ENCODE peak calls at places on chromosome 7, in seven cellular contexts. V is suprapubic skin, D is heart right ventricle, I is hepatocyte, K is BE2C, S is SJCRH30, R is transverse colon. J is an unnamed sample.

GRCh38 chr7:99824091-99824490 is 3.7 kb upstream of the CYP3A43 start:
- DNase-seq in V (no peak), D (no peak), I (no peak), K (no peak), S (peak; percentile 59), R (no peak), J (no peak)

GRCh38 chr7:27198871-27199801 is 755 bp downstream of the HOXA13 start:
- DNase-seq in V (peak; percentile 78), D (no peak), I (no peak), K (no peak), S (peak; percentile 52), R (no peak), J (peak; percentile 20)

GRCh38 chr7:40848541-40849221 is 713.9 kb downstream of the SUGCT start:
- DNase-seq in V (no peak), D (no peak), I (no peak), K (no peak), S (no peak), R (no peak), J (no peak)

GRCh38 chr7:2843711-2844152 is 376 bp downstream of the GNA12 start:
- DNase-seq in V (no peak), D (peak; percentile 18), I (peak; percentile 64), K (peak; percentile 45), S (peak; percentile 51), R (peak; percentile 48), J (no peak)

GRCh38 chr7:37333075-37333474 is 115.6 kb downstream of the ELMO1 start:
- DNase-seq in V (no peak), D (no peak), I (no peak), K (no peak), S (no peak), R (no peak), J (no peak)

GRCh38 chr7:116534790-116535189 is 10.0 kb downstream of the CAV1 start:
- DNase-seq in V (no peak), D (no peak), I (no peak), K (no peak), S (no peak), R (no peak), J (no peak)

GRCh38 chr7:35605760-35606159 is 89.2 kb downstream of the HERPUD2 start:
- DNase-seq in V (no peak), D (no peak), I (no peak), K (no peak), S (no peak), R (no peak), J (peak; percentile 63)

GRCh38 chr7:48376263-48376662 is 205.0 kb downstream of the ABCA13 start:
- DNase-seq in V (no peak), D (no peak), I (no peak), K (no peak), S (no peak), R (no peak), J (no peak)

GRCh38 chr7:84507529-84507928 is 312.9 kb upstream of the SEMA3A start:
- DNase-seq in V (no peak), D (no peak), I (no peak), K (no peak), S (no peak), R (no peak), J (no peak)

GRCh38 chr7:128842674-128843641 is 12.8 kb downstream of the FLNC start:
- DNase-seq in V (no peak), D (no peak), I (no peak), K (no peak), S (no peak), R (no peak), J (no peak)

GRCh38 chr7:70744414-70744942 is 387.5 kb upstream of the GALNT17 start:
- DNase-seq in V (no peak), D (no peak), I (no peak), K (no peak), S (no peak), R (no peak), J (no peak)

GRCh38 chr7:25597881-25598456 is 369.7 kb upstream of the NPVF start:
- DNase-seq in V (no peak), D (no peak), I (no peak), K (no peak), S (no peak), R (no peak), J (peak; percentile 92)

GRCh38 chr7:21967500-21968099 is 21.9 kb upstream of the CDCA7L start:
- DNase-seq in V (no peak), D (no peak), I (no peak), K (no peak), S (peak; percentile 56), R (peak; percentile 16), J (no peak)

GRCh38 chr7:158324397-158325360 is 262.9 kb downstream of the PTPRN2 start:
- DNase-seq in V (no peak), D (no peak), I (no peak), K (no peak), S (no peak), R (no peak), J (no peak)
- H3K9me3 ChIP-seq in V (no peaks in the 10 kb centered on the region), D (no peaks in the 10 kb centered on the region), I (no peaks in the 10 kb centered on the region), K (no peaks in the 10 kb centered on the region), S (no peaks in the 10 kb centered on the region), R (no peaks in the 10 kb centered on the region), J (no peaks in the 10 kb centered on the region)

DNA sequence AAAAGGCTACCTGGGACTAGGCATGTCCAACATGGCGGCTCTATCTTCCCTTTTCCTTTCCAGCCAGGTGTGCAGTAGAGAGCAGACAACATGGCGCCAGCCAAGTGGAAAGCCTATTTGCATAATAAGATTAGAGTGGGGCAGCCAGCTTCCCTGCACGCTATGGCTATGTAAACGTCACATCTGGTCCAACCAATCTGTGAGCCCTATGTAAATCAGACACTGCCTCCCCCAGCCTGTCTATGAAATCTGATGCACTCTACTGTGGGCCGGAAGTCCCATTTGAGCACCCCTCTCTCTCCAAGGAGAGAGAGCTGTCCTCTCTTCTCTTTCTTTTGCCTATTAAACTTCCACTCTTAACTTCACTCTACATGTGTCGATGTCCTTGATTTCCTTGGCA is 984.9 kb upstream of the AUTS2 start:
- DNase-seq in V (no peak), D (no peak), I (no peak), K (peak; percentile 81), S (peak; percentile 42), R (no peak), J (no peak)
- H3K9me3 ChIP-seq in V (peaks cover 4% of the 10 kb centered on the region), D (peaks cover 13% of the 10 kb centered on the region), I (no peaks in the 10 kb centered on the region), K (no peaks in the 10 kb centered on the region), S (peaks cover 2% of the 10 kb centered on the region), R (no peaks in the 10 kb centered on the region), J (peaks cover 8% of the 10 kb centered on the region)

GRCh38 chr7:158229945-158230344 is 357.7 kb downstream of the PTPRN2 start:
- DNase-seq in V (no peak), D (no peak), I (no peak), K (no peak), S (no peak), R (no peak), J (no peak)
- H3K9me3 ChIP-seq in V (peaks cover 13% of the 10 kb centered on the region), D (no peaks in the 10 kb centered on the region), I (peaks cover 9% of the 10 kb centered on the region), K (peaks cover 2% of the 10 kb centered on the region), S (peaks cover 3% of the 10 kb centered on the region), R (peaks cover 12% of the 10 kb centered on the region), J (no peaks in the 10 kb centered on the region)

GRCh38 chr7:64618785-64619456 is 47.0 kb upstream of the ZNF107 start:
- DNase-seq in V (no peak), D (peak; percentile 40), I (no peak), K (peak; percentile 18), S (peak; percentile 81), R (no peak), J (peak; percentile 43)
- H3K9me3 ChIP-seq in V (no peaks in the 10 kb centered on the region), D (no peaks in the 10 kb centered on the region), I (peaks cover 10% of the 10 kb centered on the region), K (peaks cover 8% of the 10 kb centered on the region), S (peaks cover 7% of the 10 kb centered on the region), R (peaks cover 10% of the 10 kb centered on the region), J (no peaks in the 10 kb centered on the region)

GRCh38 chr7:158009886-158010285 is 577.7 kb downstream of the PTPRN2 start:
- DNase-seq in V (no peak), D (no peak), I (no peak), K (no peak), S (no peak), R (no peak), J (no peak)

GRCh38 chr7:158005531-158005930 is 582.1 kb downstream of the PTPRN2 start:
- DNase-seq in V (no peak), D (no peak), I (no peak), K (no peak), S (no peak), R (no peak), J (no peak)

GRCh38 chr7:158007697-158008257 is 579.8 kb downstream of the PTPRN2 start:
- DNase-seq in V (no peak), D (no peak), I (no peak), K (no peak), S (no peak), R (no peak), J (no peak)

GRCh38 chr7:158008267-158008666 is 579.4 kb downstream of the PTPRN2 start:
- DNase-seq in V (no peak), D (no peak), I (no peak), K (no peak), S (no peak), R (no peak), J (no peak)

DNA sequence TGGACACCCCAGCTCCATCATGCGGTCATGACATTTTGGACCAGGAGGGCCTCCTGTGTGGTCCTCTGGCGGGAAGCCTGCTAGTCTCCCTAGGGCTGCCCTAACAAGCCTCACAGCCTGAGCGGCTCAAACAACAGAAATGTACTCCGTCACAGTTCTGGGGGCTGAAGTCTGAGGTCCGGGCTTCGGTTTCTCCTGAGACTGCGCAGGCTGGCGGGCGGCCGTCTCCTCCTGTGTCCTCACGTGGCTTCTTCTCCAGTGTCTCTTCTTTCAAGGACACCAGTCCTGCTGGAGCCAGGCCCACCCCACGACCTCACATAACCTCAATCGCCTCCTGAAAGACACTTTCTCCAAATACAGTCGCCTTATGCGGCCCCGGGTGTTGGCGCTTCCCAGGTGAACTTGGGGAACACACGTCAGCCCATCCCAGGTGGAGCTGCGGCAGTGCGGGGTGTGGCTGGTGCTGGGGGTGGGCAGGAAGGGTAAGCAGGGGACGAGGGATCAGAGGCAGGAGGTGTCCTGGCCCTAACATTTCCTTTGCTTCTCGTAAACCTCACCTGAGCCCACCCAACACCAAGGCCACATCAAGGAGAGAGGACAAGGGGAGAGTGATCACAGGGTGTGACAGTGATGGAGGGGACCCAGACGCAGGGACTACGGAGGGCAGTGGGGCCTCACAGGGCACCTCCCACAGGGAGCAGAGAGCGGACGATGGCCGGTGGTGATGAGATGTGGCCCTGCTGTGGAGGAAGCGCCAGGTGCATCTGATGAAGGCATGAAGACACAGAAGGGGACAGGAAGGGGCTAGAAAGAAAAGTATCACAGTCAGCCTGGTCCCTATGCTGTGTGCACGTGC is 580.6 kb downstream of the PTPRN2 start:
- DNase-seq in V (no peak), D (no peak), I (no peak), K (no peak), S (no peak), R (no peak), J (no peak)
- H3K9me3 ChIP-seq in V (no peaks in the 10 kb centered on the region), D (no peaks in the 10 kb centered on the region), I (no peaks in the 10 kb centered on the region), K (no peaks in the 10 kb centered on the region), S (no peaks in the 10 kb centered on the region), R (no peaks in the 10 kb centered on the region), J (no peaks in the 10 kb centered on the region)

GRCh38 chr7:154338709-154339108 is 286.5 kb downstream of the DPP6 start:
- DNase-seq in V (no peak), D (no peak), I (no peak), K (no peak), S (no peak), R (no peak), J (no peak)

GRCh38 chr7:154330318-154330717 is 278.1 kb downstream of the DPP6 start:
- DNase-seq in V (no peak), D (no peak), I (no peak), K (peak; percentile 17), S (no peak), R (no peak), J (no peak)

GRCh38 chr7:154339169-154339568 is 287.0 kb downstream of the DPP6 start:
- DNase-seq in V (no peak), D (no peak), I (no peak), K (no peak), S (no peak), R (no peak), J (no peak)

GRCh38 chr7:154332776-154333175 is 280.6 kb downstream of the DPP6 start:
- DNase-seq in V (no peak), D (no peak), I (no peak), K (no peak), S (no peak), R (no peak), J (no peak)

GRCh38 chr7:154336295-154336694 is 284.1 kb downstream of the DPP6 start:
- DNase-seq in V (no peak), D (no peak), I (no peak), K (no peak), S (no peak), R (no peak), J (no peak)
- H3K9me3 ChIP-seq in V (peaks cover 9% of the 10 kb centered on the region), D (no peaks in the 10 kb centered on the region), I (no peaks in the 10 kb centered on the region), K (no peaks in the 10 kb centered on the region), S (no peaks in the 10 kb centered on the region), R (no peaks in the 10 kb centered on the region), J (no peaks in the 10 kb centered on the region)